ENCODE peak calls at places on chromosomes 4 and X, in five cellular contexts. One of them, this sample, is unnamed. For H3K4me1, the result is how much of the 10 kb centered on the place peaks cover.

GRCh38 chrX:13638826-13639225 is 14.1 kb upstream of the TCEANC start:
- DNase-seq in K562: no peak
- DNase-seq in IMR-90: no peak
- DNase-seq in body of pancreas: no peak
- DNase-seq in thyroid gland: no peak
- DNase-seq in this sample: no peak

GRCh38 chr4:187175197-187175596 is 451.5 kb upstream of the FAT1 start:
- DNase-seq in IMR-90: peak
- DNase-seq in K562: no peak
- DNase-seq in thyroid gland: no peak
- DNase-seq in body of pancreas: no peak
- DNase-seq in this sample: no peak

GRCh38 chr4:21792736-21793135 is 155.8 kb downstream of the KCNIP4 start:
- DNase-seq in K562: no peak
- DNase-seq in IMR-90: no peak
- DNase-seq in thyroid gland: no peak
- DNase-seq in body of pancreas: no peak
- DNase-seq in this sample: no peak

GRCh38 chrX:23008431-23009099 is 8.8 kb downstream of the DDX53 start:
- DNase-seq in body of pancreas: no peak
- DNase-seq in thyroid gland: no peak
- DNase-seq in K562: peak
- DNase-seq in IMR-90: peak
- DNase-seq in this sample: no peak

GRCh38 chrX:42129022-42129421 is 205.7 kb upstream of the CASK start:
- DNase-seq in thyroid gland: no peak
- DNase-seq in IMR-90: no peak
- DNase-seq in body of pancreas: no peak
- DNase-seq in K562: no peak
- DNase-seq in this sample: no peak

GRCh38 chr4:112119358-112119783 is 25.9 kb upstream of the FAM241A start:
- DNase-seq in IMR-90: no peak
- DNase-seq in K562: no peak
- DNase-seq in thyroid gland: no peak
- DNase-seq in body of pancreas: no peak
- DNase-seq in this sample: no peak

GRCh38 chr4:151067316-151067715 is 32.1 kb upstream of the RPS3A start:
- DNase-seq in body of pancreas: no peak
- DNase-seq in IMR-90: no peak
- DNase-seq in K562: no peak
- DNase-seq in thyroid gland: no peak
- DNase-seq in this sample: no peak

GRCh38 chrX:119989905-119990408 is 46.4 kb upstream of the NKAP start:
- DNase-seq in K562: no peak
- DNase-seq in thyroid gland: no peak
- DNase-seq in body of pancreas: peak
- DNase-seq in IMR-90: no peak
- DNase-seq in this sample: peak

GRCh38 chr4:67749286-67749685 is 4.9 kb downstream of the GNRHR start:
- DNase-seq in K562: no peak
- DNase-seq in IMR-90: no peak
- DNase-seq in thyroid gland: no peak
- DNase-seq in body of pancreas: no peak
- DNase-seq in this sample: no peak

DNA sequence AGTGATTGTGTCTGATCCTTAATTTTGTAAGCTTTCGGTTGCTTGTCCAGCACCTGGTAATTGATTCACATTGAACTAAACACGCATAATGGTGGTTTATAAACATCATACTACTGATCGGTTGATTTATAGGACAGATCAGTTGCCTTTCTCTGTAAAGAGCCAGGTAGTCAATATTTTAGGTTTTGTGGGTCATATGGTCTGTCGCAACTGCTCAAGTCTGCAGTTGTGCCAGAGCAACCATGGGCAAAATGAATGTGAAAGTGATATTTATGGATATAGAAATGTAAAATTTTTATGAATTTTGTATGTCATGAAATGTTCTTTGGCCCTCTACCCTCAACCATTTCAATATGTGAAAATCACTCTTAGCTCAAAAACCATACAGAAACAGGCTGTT is 8.9 kb downstream of the JADE1 start:
- DNase-seq in thyroid gland: no peak
- DNase-seq in IMR-90: no peak
- DNase-seq in K562: no peak
- DNase-seq in body of pancreas: no peak
- DNase-seq in this sample: no peak
- H3K4me1 ChIP-seq in thyroid gland: under half
- H3K4me1 ChIP-seq in IMR-90: under half
- H3K4me1 ChIP-seq in K562: under half
- H3K4me1 ChIP-seq in body of pancreas: half or more
- H3K4me1 ChIP-seq in this sample: under half

GRCh38 chr4:40840985-40841571 is 91.3 kb downstream of the NSUN7 start:
- DNase-seq in thyroid gland: peak
- DNase-seq in IMR-90: peak
- DNase-seq in K562: peak
- DNase-seq in body of pancreas: peak
- DNase-seq in this sample: peak
- TF ChIP-seq CTCF in thyroid gland: peak
- TF ChIP-seq CTCF in IMR-90: peak
- TF ChIP-seq CTCF in K562: peak
- TF ChIP-seq CTCF in body of pancreas: peak
- TF ChIP-seq CTCF in this sample: peak

DNA sequence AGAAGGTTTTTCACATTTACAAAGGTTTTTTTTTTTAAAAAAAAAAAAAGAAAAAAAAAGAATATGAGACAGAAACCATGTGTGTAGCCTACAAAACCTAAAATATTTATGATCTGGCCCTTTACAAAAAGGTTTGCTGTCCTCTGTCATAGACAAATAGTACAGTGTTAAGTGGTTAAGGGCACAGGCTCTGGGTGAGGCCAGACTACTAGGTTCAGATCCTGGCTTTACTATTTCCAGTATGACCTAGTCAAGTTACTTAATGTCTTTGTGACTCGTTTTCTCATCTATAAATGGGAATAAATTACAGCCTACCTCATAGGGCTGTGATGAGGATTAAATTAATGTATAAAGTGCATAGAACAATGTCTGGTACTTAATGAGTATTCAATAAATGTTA is 56.5 kb downstream of the GAB1 start:
- DNase-seq in body of pancreas: no peak
- DNase-seq in K562: no peak
- DNase-seq in IMR-90: no peak
- DNase-seq in thyroid gland: no peak
- DNase-seq in this sample: no peak
- H3K4me1 ChIP-seq in body of pancreas: under half
- H3K4me1 ChIP-seq in K562: under half
- H3K4me1 ChIP-seq in IMR-90: under half
- H3K4me1 ChIP-seq in thyroid gland: under half
- H3K4me1 ChIP-seq in this sample: under half

GRCh38 chr4:55887594-55887993 is 34.1 kb downstream of the EXOC1 start:
- DNase-seq in thyroid gland: no peak
- DNase-seq in body of pancreas: no peak
- DNase-seq in K562: no peak
- DNase-seq in IMR-90: no peak
- DNase-seq in this sample: no peak
- TF ChIP-seq CTCF in thyroid gland: no peak
- TF ChIP-seq CTCF in body of pancreas: no peak
- TF ChIP-seq CTCF in K562: peak
- TF ChIP-seq CTCF in IMR-90: no peak
- TF ChIP-seq CTCF in this sample: peak

GRCh38 chr4:94459462-94460161 is 7.9 kb downstream of the PDLIM5 start:
- DNase-seq in IMR-90: no peak
- DNase-seq in body of pancreas: no peak
- DNase-seq in thyroid gland: no peak
- DNase-seq in K562: peak
- DNase-seq in this sample: no peak
- H3K4me1 ChIP-seq in IMR-90: under half
- H3K4me1 ChIP-seq in body of pancreas: half or more
- H3K4me1 ChIP-seq in thyroid gland: half or more
- H3K4me1 ChIP-seq in K562: under half
- H3K4me1 ChIP-seq in this sample: under half

DNA sequence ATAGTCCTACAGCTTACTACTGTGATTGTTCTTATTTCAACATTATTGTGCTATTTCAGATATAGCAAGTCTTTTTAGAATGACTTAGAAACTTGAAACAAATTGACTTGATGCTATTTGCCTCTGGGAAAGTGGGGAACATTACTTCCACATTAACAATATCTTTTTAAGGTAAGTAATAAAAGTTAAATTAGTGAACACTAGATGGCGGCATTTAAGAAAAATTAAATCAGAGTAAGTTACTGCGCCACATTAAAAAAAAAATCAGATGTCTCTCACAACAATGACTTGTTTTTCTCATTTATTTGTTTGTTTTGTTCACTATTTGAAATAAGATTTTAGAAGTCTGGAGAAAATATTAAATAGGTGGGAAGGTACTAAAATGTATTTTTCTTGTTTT is 1026.9 kb upstream of the SLIT2 start:
- DNase-seq in IMR-90: peak
- DNase-seq in body of pancreas: no peak
- DNase-seq in thyroid gland: no peak
- DNase-seq in K562: peak
- DNase-seq in this sample: no peak
- TF ChIP-seq CTCF in IMR-90: peak
- TF ChIP-seq CTCF in body of pancreas: peak
- TF ChIP-seq CTCF in thyroid gland: no peak
- TF ChIP-seq CTCF in K562: peak
- TF ChIP-seq CTCF in this sample: peak

GRCh38 chr4:177124436-177124835 is 185.2 kb upstream of the NEIL3 start:
- DNase-seq in thyroid gland: no peak
- DNase-seq in body of pancreas: no peak
- DNase-seq in IMR-90: no peak
- DNase-seq in K562: no peak
- DNase-seq in this sample: no peak

GRCh38 chr4:177119693-177120092 is 190.0 kb upstream of the NEIL3 start:
- DNase-seq in body of pancreas: no peak
- DNase-seq in thyroid gland: no peak
- DNase-seq in K562: no peak
- DNase-seq in IMR-90: no peak
- DNase-seq in this sample: no peak

GRCh38 chr4:177125656-177126055 is 184.0 kb upstream of the NEIL3 start:
- DNase-seq in body of pancreas: no peak
- DNase-seq in thyroid gland: no peak
- DNase-seq in IMR-90: peak
- DNase-seq in K562: no peak
- DNase-seq in this sample: no peak

GRCh38 chr4:177127658-177128057 is 182.0 kb upstream of the NEIL3 start:
- DNase-seq in IMR-90: peak
- DNase-seq in body of pancreas: no peak
- DNase-seq in K562: no peak
- DNase-seq in thyroid gland: no peak
- DNase-seq in this sample: no peak

GRCh38 chr4:177123811-177124210 is 185.9 kb upstream of the NEIL3 start:
- DNase-seq in K562: no peak
- DNase-seq in body of pancreas: no peak
- DNase-seq in thyroid gland: no peak
- DNase-seq in IMR-90: no peak
- DNase-seq in this sample: no peak
- H3K4me1 ChIP-seq in K562: under half
- H3K4me1 ChIP-seq in body of pancreas: under half
- H3K4me1 ChIP-seq in thyroid gland: under half
- H3K4me1 ChIP-seq in IMR-90: under half
- H3K4me1 ChIP-seq in this sample: under half

DNA sequence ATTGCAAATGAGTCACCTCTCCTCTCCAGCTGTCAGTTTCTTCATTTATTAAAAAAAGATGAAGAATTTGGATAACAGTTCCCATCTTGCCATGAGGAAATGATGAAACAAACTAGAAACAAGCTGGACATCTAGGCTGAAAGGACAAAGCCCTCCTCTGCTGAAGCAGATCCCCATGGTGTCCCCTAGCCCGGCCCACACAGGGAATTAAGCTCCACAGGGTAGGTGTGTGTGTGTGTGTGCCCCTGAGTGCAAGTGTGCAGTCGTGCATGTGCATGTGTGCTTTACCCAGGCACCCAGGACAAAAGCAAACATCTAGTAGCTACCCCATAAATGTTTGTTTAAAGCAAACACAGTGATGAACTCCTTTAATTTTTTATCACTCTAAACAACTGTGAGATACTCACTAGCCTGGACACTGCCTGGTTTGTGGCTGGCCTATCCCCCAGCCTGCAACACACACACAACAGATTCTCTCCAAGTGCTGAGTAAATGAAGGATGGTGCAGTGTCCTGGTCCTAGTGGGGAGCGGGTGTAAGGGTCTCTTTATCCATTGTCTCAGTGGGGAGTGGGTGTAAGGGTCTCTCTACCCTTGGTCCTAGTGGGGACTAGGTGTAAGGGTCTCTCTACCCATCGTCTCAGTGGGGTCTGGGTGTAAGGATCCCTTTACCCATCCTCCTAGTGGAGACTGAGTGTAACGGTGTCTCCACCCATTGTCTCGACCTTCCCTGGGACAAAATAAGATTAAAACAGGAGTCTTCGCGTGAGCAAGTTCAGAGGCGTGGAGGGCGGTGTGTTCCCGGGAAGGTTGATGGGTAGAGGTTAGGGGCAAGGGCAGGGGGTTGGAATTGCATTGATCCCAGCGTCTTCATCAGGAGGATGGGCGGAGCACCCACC is 688 bp upstream of the EVC start:
- DNase-seq in body of pancreas: no peak
- DNase-seq in IMR-90: peak
- DNase-seq in thyroid gland: no peak
- DNase-seq in K562: no peak
- DNase-seq in this sample: no peak
- TF ChIP-seq CTCF in body of pancreas: peak
- TF ChIP-seq CTCF in IMR-90: peak
- TF ChIP-seq CTCF in thyroid gland: peak
- TF ChIP-seq CTCF in K562: no peak
- TF ChIP-seq CTCF in this sample: peak

DNA sequence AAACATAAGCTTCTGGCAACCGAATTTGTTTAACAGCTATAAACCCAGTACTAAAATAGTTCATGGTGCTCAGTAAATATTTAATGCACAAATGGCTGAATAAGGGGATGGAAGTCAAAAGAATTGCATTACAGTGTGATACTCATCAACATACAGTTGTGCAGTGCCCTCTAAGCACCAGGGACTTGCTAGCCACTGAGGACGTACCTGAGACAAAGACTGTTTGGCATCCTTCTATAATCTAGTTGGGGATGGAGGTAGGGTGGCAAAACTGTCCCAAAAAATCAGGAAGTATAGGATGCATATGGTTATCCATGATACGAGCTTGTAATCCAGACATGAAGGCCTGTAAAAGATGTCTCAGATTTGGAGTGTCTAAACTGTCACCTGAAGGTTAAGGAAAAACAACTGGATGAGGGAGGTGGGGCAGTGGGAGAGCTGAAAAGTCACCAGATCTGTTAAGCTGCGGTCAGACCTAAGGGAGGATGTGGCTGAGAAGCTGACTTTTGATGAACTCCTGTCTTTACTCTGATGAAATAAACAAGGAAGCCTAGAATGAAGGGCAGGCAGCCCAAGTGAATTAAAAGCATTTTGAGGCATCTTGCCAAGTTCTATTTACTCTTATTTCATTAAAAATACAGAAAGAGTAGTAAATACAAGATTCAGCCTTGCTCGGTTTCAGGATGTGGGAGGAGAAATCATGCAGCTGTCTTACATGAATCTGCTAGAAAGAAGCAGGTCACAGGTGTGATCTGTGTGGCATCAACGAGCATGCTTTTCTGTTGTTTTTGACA is 12.0 kb upstream of the CD38 start:
- DNase-seq in K562: no peak
- DNase-seq in body of pancreas: no peak
- DNase-seq in thyroid gland: no peak
- DNase-seq in IMR-90: no peak
- DNase-seq in this sample: no peak
- H3K4me1 ChIP-seq in K562: under half
- H3K4me1 ChIP-seq in body of pancreas: under half
- H3K4me1 ChIP-seq in thyroid gland: under half
- H3K4me1 ChIP-seq in IMR-90: under half
- H3K4me1 ChIP-seq in this sample: under half